ENCODE peak calls at places on chromosome 1, in nine cellular contexts. O is heart left ventricle, L is tibial nerve, Y is stomach, S is HepG2, I is sigmoid colon, E is A549, F is IMR-90, Q is endothelial cell of umbilical vein. X is an unnamed sample.
A peak's percentile ranks its signal among the peaks of the same experiment; 100 is the strongest.

GRCh38 chr1:17346046-17346789 is 25.8 kb upstream of the PADI6 start:
- DNase-seq in O (no peak), L (no peak), Y (no peak), S (no peak), I (peak; percentile 54), E (no peak), F (no peak), Q (no peak), X (no peak)

GRCh38 chr1:229461032-229461668 is 27.3 kb upstream of the ACTA1 start:
- DNase-seq in O (peak; percentile 49), L (no peak), Y (no peak), S (no peak), I (no peak), E (no peak), F (no peak), Q (no peak), X (peak; percentile 45)

GRCh38 chr1:33296082-33296458 is 24.8 kb downstream of the A3GALT2 start:
- DNase-seq in O (no peak), L (no peak), Y (no peak), S (no peak), I (peak; percentile 64), E (no peak), F (no peak), Q (no peak), X (no peak)

GRCh38 chr1:21575351-21575942 is 66.2 kb downstream of the ALPL start:
- DNase-seq in O (no peak), L (no peak), Y (no peak), S (no peak), I (no peak), E (no peak), F (no peak), Q (no peak), X (no peak)

GRCh38 chr1:39754026-39754569 is 15.4 kb downstream of the PPIE start:
- DNase-seq in O (no peak), L (no peak), Y (no peak), S (no peak), I (no peak), E (no peak), F (peak; percentile 61), Q (peak; percentile 79), X (no peak)

GRCh38 chr1:37146071-37146470 is 111.8 kb upstream of the GRIK3 start:
- DNase-seq in O (no peak), L (no peak), Y (no peak), S (no peak), I (no peak), E (no peak), F (no peak), Q (no peak), X (no peak)

GRCh38 chr1:54338479-54338878 is 67.7 kb downstream of the SSBP3 start:
- DNase-seq in O (no peak), L (no peak), Y (no peak), S (no peak), I (no peak), E (no peak), F (peak; percentile 22), Q (no peak), X (no peak)

GRCh38 chr1:1144122-1144842 is 28.4 kb upstream of the C1orf159 start:
- DNase-seq in O (no peak), L (no peak), Y (peak; percentile 90), S (no peak), I (no peak), E (no peak), F (no peak), Q (no peak), X (no peak)

GRCh38 chr1:207840380-207840779 is 70.5 kb downstream of the CD34 start:
- DNase-seq in O (no peak), L (no peak), Y (no peak), S (no peak), I (no peak), E (no peak), F (no peak), Q (no peak), X (no peak)

GRCh38 chr1:207841907-207842306 is 69.0 kb downstream of the CD34 start:
- DNase-seq in O (no peak), L (no peak), Y (no peak), S (no peak), I (no peak), E (no peak), F (no peak), Q (no peak), X (no peak)

GRCh38 chr1:207841318-207841717 is 69.6 kb downstream of the CD34 start:
- DNase-seq in O (no peak), L (no peak), Y (no peak), S (no peak), I (no peak), E (no peak), F (no peak), Q (no peak), X (no peak)

GRCh38 chr1:207844374-207844773 is 66.6 kb downstream of the CD34 start:
- DNase-seq in O (no peak), L (no peak), Y (no peak), S (no peak), I (no peak), E (no peak), F (no peak), Q (no peak), X (peak; percentile 60)

DNA sequence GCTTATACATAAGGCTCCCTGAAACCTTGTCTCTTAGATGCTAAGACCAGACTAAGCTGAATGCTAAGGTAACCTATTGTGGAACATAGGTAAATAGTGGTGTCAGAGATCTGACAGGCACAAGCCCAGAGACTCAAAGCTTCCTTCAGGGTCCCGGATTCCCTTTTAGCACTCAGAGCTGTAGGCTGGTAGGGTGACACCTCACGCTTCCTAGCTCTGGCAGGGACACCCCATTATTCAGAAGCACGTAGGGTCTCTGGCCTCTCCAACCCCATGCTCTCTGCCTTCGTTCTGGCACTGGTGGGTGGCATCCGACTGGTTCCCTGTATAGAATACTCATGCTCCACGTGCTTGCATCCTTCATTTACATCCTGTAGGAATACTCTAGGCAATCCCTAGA is 68.4 kb downstream of the CD34 start:
- DNase-seq in O (no peak), L (no peak), Y (no peak), S (no peak), I (no peak), E (no peak), F (no peak), Q (no peak), X (no peak)
- H3K27ac ChIP-seq in O (no peak overlapping the region), L (no peak overlapping the region), Y (peak overlapping the region; percentile 31), S (no peak overlapping the region), I (no peak overlapping the region), E (no peak overlapping the region), F (no peak overlapping the region), Q (no peak overlapping the region), X (no peak overlapping the region)

GRCh38 chr1:78718566-78718965 is 68.9 kb downstream of the IFI44 start:
- DNase-seq in O (no peak), L (no peak), Y (no peak), S (no peak), I (no peak), E (no peak), F (peak; percentile 51), Q (peak; percentile 6), X (no peak)

GRCh38 chr1:78721136-78721535 is 71.5 kb downstream of the IFI44 start:
- DNase-seq in O (no peak), L (no peak), Y (no peak), S (no peak), I (no peak), E (no peak), F (no peak), Q (no peak), X (no peak)

GRCh38 chr1:78722521-78722920 is 72.9 kb downstream of the IFI44 start:
- DNase-seq in O (no peak), L (no peak), Y (no peak), S (no peak), I (no peak), E (no peak), F (no peak), Q (no peak), X (no peak)

GRCh38 chr1:78726686-78727085 is 77.1 kb downstream of the IFI44 start:
- DNase-seq in O (no peak), L (no peak), Y (no peak), S (no peak), I (no peak), E (no peak), F (peak; percentile 24), Q (no peak), X (no peak)

DNA sequence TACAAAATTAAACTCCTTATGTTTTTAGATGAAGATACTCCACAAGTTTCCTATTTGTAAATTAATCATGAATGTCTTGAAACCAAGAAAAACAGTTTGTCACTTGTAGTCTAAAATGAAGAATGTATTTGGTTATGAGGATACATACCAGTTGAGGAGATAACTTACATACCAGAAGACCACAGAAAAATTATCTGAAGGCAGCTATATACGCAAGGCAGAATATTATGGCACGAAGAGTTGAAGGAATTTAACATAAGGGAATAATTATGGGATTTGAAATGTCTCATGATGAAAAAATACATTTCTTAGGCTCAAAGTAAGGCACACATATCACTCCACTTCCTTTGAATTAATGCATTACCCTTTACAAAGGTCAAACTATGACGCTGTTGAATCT is 73.3 kb downstream of the IFI44 start:
- DNase-seq in O (no peak), L (no peak), Y (no peak), S (no peak), I (no peak), E (no peak), F (peak; percentile 36), Q (no peak), X (no peak)
- H3K4me3 ChIP-seq in O (no peak overlapping the region), L (no peak overlapping the region), Y (no peak overlapping the region), S (no peak overlapping the region), I (no peak overlapping the region), E (no peak overlapping the region), F (no peak overlapping the region), Q (no peak overlapping the region), X (no peak overlapping the region)

DNA sequence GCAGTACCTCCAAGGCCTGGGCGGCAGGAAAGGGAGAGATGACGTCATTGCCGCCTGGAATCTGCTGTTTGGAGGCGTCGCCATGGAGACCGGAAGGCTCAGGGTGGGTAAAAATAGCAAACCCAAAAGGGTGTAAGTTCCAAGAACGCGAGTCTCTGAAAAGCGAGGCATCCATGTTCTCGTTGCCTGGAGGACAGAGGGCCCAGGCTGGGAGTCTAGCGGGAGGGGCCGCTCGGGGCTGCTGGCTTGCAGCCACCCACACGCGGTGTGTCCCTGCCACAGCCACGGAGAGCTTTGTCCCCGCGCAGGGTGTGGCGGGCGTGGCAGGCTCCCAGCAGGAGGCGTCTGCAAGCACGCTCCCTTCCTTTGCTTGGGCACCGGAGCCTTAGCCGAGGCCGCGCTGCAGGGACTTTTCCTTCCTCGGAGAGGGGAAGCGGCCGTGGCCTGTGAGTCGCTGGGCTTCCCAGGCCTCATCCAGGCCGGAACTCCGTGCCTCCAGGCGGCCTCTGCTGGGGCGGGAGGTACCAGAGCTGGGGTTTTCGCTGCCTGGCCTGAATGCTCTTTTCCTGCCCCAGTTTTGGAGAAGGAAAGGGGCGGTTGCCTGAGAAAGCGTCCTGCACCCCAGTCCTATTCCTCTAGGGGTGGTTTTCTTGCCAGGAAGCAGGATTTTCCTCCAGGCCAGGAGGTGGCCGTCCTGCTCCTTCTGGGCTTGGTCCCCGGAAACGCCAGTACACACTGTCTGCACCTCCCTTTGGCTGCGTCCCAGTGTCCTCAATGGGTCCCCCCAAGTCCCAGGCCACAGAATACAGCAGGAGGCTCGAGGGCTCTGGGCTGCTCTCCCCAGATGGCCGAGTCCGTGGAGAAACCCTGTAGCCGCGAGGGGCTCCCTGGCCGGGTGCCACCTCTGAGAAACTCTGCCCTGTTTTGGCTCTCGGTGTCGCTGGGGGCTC is 15.3 kb upstream of the SKI start:
- DNase-seq in O (peak; percentile 96), L (peak; percentile 91), Y (peak; percentile 88), S (peak; percentile 50), I (peak; percentile 97), E (peak; percentile 95), F (peak; percentile 96), Q (peak; percentile 97), X (peak; percentile 79)
- TF ChIP-seq POLR2A in O (no peak), L (peak; percentile 20), Y (no peak), S (no peak), I (peak; percentile 4), E (peak; percentile 41), F (peak; percentile 78), Q (peak; percentile 71), X (peak; percentile 13)

DNA sequence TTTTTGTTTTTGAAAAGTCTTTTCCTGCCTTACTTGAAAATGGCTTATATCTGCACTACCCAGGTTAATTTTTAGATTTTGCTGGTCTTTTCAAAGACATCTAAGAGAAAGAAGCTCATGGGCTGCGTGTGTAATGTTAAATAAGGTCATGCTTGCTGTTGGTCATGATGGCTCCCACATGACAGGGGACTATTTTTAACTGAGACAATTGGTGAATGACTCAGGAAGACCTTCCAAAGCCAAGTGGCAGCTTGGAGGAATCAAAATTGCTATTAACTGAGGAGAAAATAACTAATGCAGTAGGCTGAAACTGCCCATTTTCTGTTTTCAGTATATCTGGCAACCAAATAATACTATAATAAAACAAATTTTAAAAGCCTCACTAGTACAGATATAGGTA is 117.1 kb upstream of the SPAG17 start:
- DNase-seq in O (peak; percentile 28), L (no peak), Y (no peak), S (no peak), I (no peak), E (no peak), F (no peak), Q (no peak), X (peak; percentile 62)
- H3K27ac ChIP-seq in O (peak overlapping the region; percentile 66), L (no peak overlapping the region), Y (no peak overlapping the region), S (no peak overlapping the region), I (no peak overlapping the region), E (no peak overlapping the region), F (no peak overlapping the region), Q (no peak overlapping the region), X (peak overlapping the region; percentile 85)